ENCODE peak calls at places on chromosomes 5 and 9, in seven cellular contexts. C is dermis microvascular lymphatic vessel endothelial cell, D is pancreas, L is PC-9, J is smooth muscle cell of the brain vasculature, G is ACHN, M is left ventricle myocardium superior. Q is an unnamed sample.

GRCh38 chr5:141095263-141095641 is 837 bp downstream of the PCDHB2 start:
- DNase-seq in G (no peak), J (no peak), D (no peak), L (no peak), C (no peak), M (no peak), Q (no peak)

GRCh38 chr9:130240410-130241197 is 25.0 kb upstream of the HMCN2 start:
- DNase-seq in L (peak), M (no peak), J (no peak), C (peak), G (peak), D (peak), Q (no peak)

GRCh38 chr5:75736273-75736672 is 19.0 kb upstream of the POC5 start:
- DNase-seq in J (no peak), M (no peak), C (no peak), L (no peak), D (no peak), G (no peak), Q (no peak)

GRCh38 chr5:383066-383465 is 59.9 kb upstream of the EXOC3 start:
- DNase-seq in J (no peak), C (no peak), L (peak), D (no peak), M (no peak), G (no peak), Q (no peak)

GRCh38 chr9:15206949-15207696 is 99.9 kb downstream of the TTC39B start:
- DNase-seq in L (no peak), C (no peak), M (no peak), D (no peak), J (no peak), G (no peak), Q (no peak)

GRCh38 chr5:72509401-72509800 is 2.2 kb upstream of the ZNF366 start:
- DNase-seq in M (peak), J (no peak), D (no peak), G (no peak), C (no peak), L (no peak), Q (no peak)

GRCh38 chr5:95901676-95902646 is 59.7 kb downstream of the ELL2 start:
- DNase-seq in J (no peak), M (no peak), G (no peak), D (no peak), L (no peak), C (peak), Q (no peak)

GRCh38 chr5:106399381-106399780 is 1271.4 kb downstream of the EFNA5 start:
- DNase-seq in J (no peak), M (no peak), G (peak), D (no peak), C (peak), L (peak), Q (no peak)

GRCh38 chr9:37390759-37391158 is 31.7 kb upstream of the GRHPR start:
- DNase-seq in L (no peak), G (no peak), C (peak), J (no peak), D (peak), M (no peak), Q (peak)

GRCh38 chr5:141875022-141875740 is 3.0 kb downstream of the PCDH1 start:
- DNase-seq in D (no peak), C (no peak), L (no peak), M (no peak), J (no peak), G (no peak), Q (no peak)

Q was measured in naive thymus-derived CD8-positive, alpha-beta T cell.